ENCODE peak calls at places on chromosomes 7 and 10, in four cellular contexts. One of them, this sample, is unnamed.

GRCh38 chr10:122515588-122516231 is 44.8 kb upstream of the DMBT1 start:
- DNase-seq in K562: no peak
- DNase-seq in SK-N-SH: no peak
- DNase-seq in HCT116: no peak
- DNase-seq in this sample: no peak

GRCh38 chr7:27159278-27160146 is 3.0 kb upstream of the HOXA7 start:
- DNase-seq in K562: no peak
- DNase-seq in SK-N-SH: no peak
- DNase-seq in HCT116: no peak
- DNase-seq in this sample: no peak

GRCh38 chr10:11713186-11713743 is 28.9 kb upstream of the ECHDC3 start:
- DNase-seq in K562: peak
- DNase-seq in SK-N-SH: no peak
- DNase-seq in HCT116: no peak
- DNase-seq in this sample: no peak

GRCh38 chr7:88759216-88759955 is at the start of gene ZNF804B:
- DNase-seq in K562: no peak
- DNase-seq in SK-N-SH: peak
- DNase-seq in HCT116: no peak
- DNase-seq in this sample: no peak

GRCh38 chr7:5633161-5634106 is 148.0 kb downstream of the RNF216 start:
- DNase-seq in K562: no peak
- DNase-seq in SK-N-SH: peak
- DNase-seq in HCT116: no peak
- DNase-seq in this sample: no peak

GRCh38 chr7:45986355-45987298 is 65.6 kb upstream of the IGFBP3 start:
- DNase-seq in K562: no peak
- DNase-seq in SK-N-SH: no peak
- DNase-seq in HCT116: no peak
- DNase-seq in this sample: no peak

GRCh38 chr10:68342909-68343516 is 10.3 kb upstream of the PBLD start:
- DNase-seq in K562: no peak
- DNase-seq in SK-N-SH: no peak
- DNase-seq in HCT116: no peak
- DNase-seq in this sample: no peak

GRCh38 chr7:47326808-47327207 is 255.1 kb downstream of the TNS3 start:
- DNase-seq in K562: no peak
- DNase-seq in SK-N-SH: peak
- DNase-seq in HCT116: no peak
- DNase-seq in this sample: no peak

GRCh38 chr10:125997586-125997985 is 101.2 kb downstream of the FANK1 start:
- DNase-seq in K562: no peak
- DNase-seq in SK-N-SH: no peak
- DNase-seq in HCT116: no peak
- DNase-seq in this sample: no peak

GRCh38 chr7:150450491-150450992 is at the start of gene GIMAP8:
- DNase-seq in K562: peak
- DNase-seq in SK-N-SH: no peak
- DNase-seq in HCT116: no peak
- DNase-seq in this sample: no peak

GRCh38 chr10:48579251-48579960 is 25.5 kb downstream of the ARHGAP22 start:
- DNase-seq in K562: no peak
- DNase-seq in SK-N-SH: peak
- DNase-seq in HCT116: no peak
- DNase-seq in this sample: no peak

GRCh38 chr10:95998274-95998673 is 45.1 kb upstream of the CCNJ start:
- DNase-seq in K562: no peak
- DNase-seq in SK-N-SH: no peak
- DNase-seq in HCT116: no peak
- DNase-seq in this sample: no peak

GRCh38 chr7:146115665-146116451 is 743 bp upstream of the CNTNAP2 start:
- DNase-seq in K562: peak
- DNase-seq in SK-N-SH: peak
- DNase-seq in HCT116: no peak
- DNase-seq in this sample: no peak

GRCh38 chr10:78424721-78425120 is 391.1 kb downstream of the RPS24 start:
- DNase-seq in K562: peak
- DNase-seq in SK-N-SH: no peak
- DNase-seq in HCT116: peak
- DNase-seq in this sample: peak

GRCh38 chr7:38160003-38160571 is 18.0 kb upstream of the STARD3NL start:
- DNase-seq in K562: no peak
- DNase-seq in SK-N-SH: no peak
- DNase-seq in HCT116: no peak
- DNase-seq in this sample: peak

GRCh38 chr10:117165557-117166419 is 27.7 kb upstream of the VAX1 start:
- DNase-seq in K562: peak
- DNase-seq in SK-N-SH: peak
- DNase-seq in HCT116: peak
- DNase-seq in this sample: no peak

GRCh38 chr10:119783665-119784027 is 57.8 kb downstream of the INPP5F start:
- DNase-seq in K562: no peak
- DNase-seq in SK-N-SH: no peak
- DNase-seq in HCT116: no peak
- DNase-seq in this sample: no peak

GRCh38 chr10:788796-789748 is 99.6 kb upstream of the DIP2C start:
- DNase-seq in K562: peak
- DNase-seq in SK-N-SH: peak
- DNase-seq in HCT116: peak
- DNase-seq in this sample: peak

GRCh38 chr10:16597656-16598055 is 76.0 kb upstream of the C1QL3 start:
- DNase-seq in K562: peak
- DNase-seq in SK-N-SH: no peak
- DNase-seq in HCT116: no peak
- DNase-seq in this sample: no peak

GRCh38 chr7:85866540-85866939 is 679.7 kb upstream of the SEMA3D start:
- DNase-seq in K562: no peak
- DNase-seq in SK-N-SH: no peak
- DNase-seq in HCT116: no peak
- DNase-seq in this sample: no peak

GRCh38 chr7:85479918-85480658 is 293.2 kb upstream of the SEMA3D start:
- DNase-seq in K562: no peak
- DNase-seq in SK-N-SH: peak
- DNase-seq in HCT116: no peak
- DNase-seq in this sample: no peak

GRCh38 chr10:132388901-132389630 is 7.9 kb upstream of the PWWP2B start:
- DNase-seq in K562: no peak
- DNase-seq in SK-N-SH: no peak
- DNase-seq in HCT116: no peak
- DNase-seq in this sample: no peak

GRCh38 chr7:68125173-68125572 is 1128.5 kb downstream of the TYW1 start:
- DNase-seq in K562: no peak
- DNase-seq in SK-N-SH: no peak
- DNase-seq in HCT116: no peak
- DNase-seq in this sample: no peak

GRCh38 chr7:151381333-151382078 is 28.3 kb downstream of the WDR86 start:
- DNase-seq in K562: no peak
- DNase-seq in SK-N-SH: peak
- DNase-seq in HCT116: no peak
- DNase-seq in this sample: no peak

GRCh38 chr7:149626972-149627371 is 129.4 kb upstream of the ZNF746 start:
- DNase-seq in K562: no peak
- DNase-seq in SK-N-SH: no peak
- DNase-seq in HCT116: no peak
- DNase-seq in this sample: no peak

GRCh38 chr10:1050555-1050954 is 1.6 kb upstream of the IDI1 start:
- DNase-seq in K562: no peak
- DNase-seq in SK-N-SH: no peak
- DNase-seq in HCT116: peak
- DNase-seq in this sample: peak

GRCh38 chr7:22781230-22781711 is 41.4 kb downstream of the TOMM7 start:
- DNase-seq in K562: no peak
- DNase-seq in SK-N-SH: no peak
- DNase-seq in HCT116: no peak
- DNase-seq in this sample: no peak

GRCh38 chr7:96311967-96312366 is 9.9 kb downstream of the SLC25A13 start:
- DNase-seq in K562: no peak
- DNase-seq in SK-N-SH: no peak
- DNase-seq in HCT116: no peak
- DNase-seq in this sample: peak

GRCh38 chr7:12771378-12771877 is 84.0 kb downstream of the ARL4A start:
- DNase-seq in K562: no peak
- DNase-seq in SK-N-SH: no peak
- DNase-seq in HCT116: no peak
- DNase-seq in this sample: no peak

GRCh38 chr7:89029864-89030263 is 234.3 kb upstream of the TEX47 start:
- DNase-seq in K562: no peak
- DNase-seq in SK-N-SH: no peak
- DNase-seq in HCT116: peak
- DNase-seq in this sample: no peak

GRCh38 chr7:142508251-142508650 is 241.0 kb upstream of the PRSS1 start:
- DNase-seq in K562: no peak
- DNase-seq in SK-N-SH: no peak
- DNase-seq in HCT116: peak
- DNase-seq in this sample: no peak

GRCh38 chr10:60208676-60209269 is 180.9 kb downstream of the ANK3 start:
- DNase-seq in K562: peak
- DNase-seq in SK-N-SH: peak
- DNase-seq in HCT116: peak
- DNase-seq in this sample: peak

GRCh38 chr10:45008524-45009161 is 7.9 kb downstream of the ZNF22 start:
- DNase-seq in K562: peak
- DNase-seq in SK-N-SH: peak
- DNase-seq in HCT116: peak
- DNase-seq in this sample: peak
- TF ChIP-seq ELF1 in K562: no peak
- TF ChIP-seq ELF1 in SK-N-SH: no peak
- TF ChIP-seq ELF1 in HCT116: no peak
- TF ChIP-seq ELF1 in this sample: no peak

GRCh38 chr7:153190452-153190851 is 430.9 kb downstream of the ACTR3B start:
- DNase-seq in K562: peak
- DNase-seq in SK-N-SH: peak
- DNase-seq in HCT116: peak
- DNase-seq in this sample: no peak
- TF ChIP-seq ELF1 in K562: peak
- TF ChIP-seq ELF1 in SK-N-SH: no peak
- TF ChIP-seq ELF1 in HCT116: peak
- TF ChIP-seq ELF1 in this sample: no peak

DNA sequence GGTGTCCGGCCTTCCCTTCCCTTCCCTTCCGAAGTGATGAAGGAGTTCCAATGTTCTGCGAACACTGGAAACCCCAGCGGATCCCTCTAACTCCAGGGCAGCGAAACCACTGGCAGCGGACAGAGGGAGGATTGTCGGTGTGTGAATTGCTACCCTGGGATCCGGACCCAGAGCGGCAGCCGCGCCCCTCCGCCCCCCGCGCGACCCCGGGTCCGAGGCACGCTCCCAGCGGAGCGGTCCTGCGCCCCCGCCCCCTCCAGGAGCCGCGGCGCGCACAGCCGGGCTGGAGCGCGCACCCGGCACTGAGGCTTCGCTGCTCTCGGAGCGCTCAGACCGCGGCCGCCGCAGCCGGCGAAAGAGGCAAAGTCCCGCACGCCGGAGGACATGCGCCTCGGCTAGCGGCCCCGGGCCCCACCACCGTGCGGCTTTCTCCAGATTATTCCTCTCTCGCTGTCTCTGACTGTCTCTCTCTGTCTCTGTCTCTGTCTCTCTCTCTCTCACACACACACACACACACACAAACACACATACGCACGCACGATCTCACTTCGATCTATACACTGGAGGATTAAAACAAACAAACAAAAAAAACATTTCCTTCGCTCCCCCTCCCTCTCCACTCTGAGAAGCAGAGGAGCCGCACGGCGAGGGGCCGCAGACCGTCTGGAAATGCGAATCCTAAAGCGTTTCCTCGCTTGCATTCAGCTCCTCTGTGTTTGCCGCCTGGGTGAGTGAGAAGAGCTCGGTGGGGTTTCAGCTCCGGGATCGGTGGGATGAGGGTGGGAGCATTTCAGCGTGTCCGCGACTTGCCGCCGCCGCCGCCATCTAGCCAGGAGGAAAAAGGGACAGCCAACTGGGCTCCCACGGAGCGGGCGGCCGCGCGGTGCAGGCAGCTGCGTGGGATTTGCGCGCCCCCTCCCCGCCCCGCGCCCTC is at the start of gene PTPRZ1:
- DNase-seq in K562: no peak
- DNase-seq in SK-N-SH: peak
- DNase-seq in HCT116: no peak
- DNase-seq in this sample: no peak
- TF ChIP-seq ELF1 in K562: no peak
- TF ChIP-seq ELF1 in SK-N-SH: no peak
- TF ChIP-seq ELF1 in HCT116: no peak
- TF ChIP-seq ELF1 in this sample: no peak

DNA sequence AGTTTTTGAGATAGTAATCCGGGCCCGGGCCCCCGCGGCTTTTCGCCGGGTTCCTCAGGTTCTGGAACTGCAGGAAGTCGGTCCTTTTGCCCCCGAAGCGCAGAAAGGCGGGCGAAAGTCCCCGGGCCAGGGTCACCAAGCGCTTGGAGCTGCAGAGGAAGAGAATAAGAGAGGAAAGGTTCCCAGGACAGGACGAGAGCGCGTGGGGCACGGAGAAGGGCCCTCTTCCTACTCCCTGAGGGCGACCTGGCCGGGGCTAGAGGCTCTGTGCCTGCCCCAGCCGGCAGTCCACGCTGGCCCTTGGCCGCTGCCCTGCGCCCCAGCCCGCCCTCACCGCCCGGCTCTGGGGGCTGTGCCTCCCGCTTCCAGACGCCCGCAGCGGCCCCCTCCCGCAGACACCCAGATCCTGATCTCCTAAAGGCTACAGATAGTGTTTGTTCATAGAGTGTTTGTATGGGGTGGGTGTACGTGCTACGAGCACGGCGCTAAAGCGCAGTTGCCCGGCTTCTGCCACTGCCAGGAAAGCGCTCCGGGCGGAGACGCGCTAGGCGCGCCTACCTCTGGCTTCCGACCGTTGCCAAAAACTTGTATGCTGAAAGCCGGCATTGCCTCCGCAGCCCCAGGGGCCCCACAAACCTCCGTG is 3.2 kb downstream of the HPSE2 start:
- DNase-seq in K562: no peak
- DNase-seq in SK-N-SH: peak
- DNase-seq in HCT116: no peak
- DNase-seq in this sample: no peak
- TF ChIP-seq ELF1 in K562: no peak
- TF ChIP-seq ELF1 in SK-N-SH: no peak
- TF ChIP-seq ELF1 in HCT116: no peak
- TF ChIP-seq ELF1 in this sample: no peak

GRCh38 chr10:26938578-26938977 is 77.8 kb upstream of the ABI1 start:
- DNase-seq in K562: no peak
- DNase-seq in SK-N-SH: no peak
- DNase-seq in HCT116: no peak
- DNase-seq in this sample: no peak
- TF ChIP-seq ELF1 in K562: no peak
- TF ChIP-seq ELF1 in SK-N-SH: no peak
- TF ChIP-seq ELF1 in HCT116: no peak
- TF ChIP-seq ELF1 in this sample: no peak

GRCh38 chr10:6579193-6579903 is 728 bp downstream of the PRKCQ start:
- DNase-seq in K562: peak
- DNase-seq in SK-N-SH: no peak
- DNase-seq in HCT116: no peak
- DNase-seq in this sample: no peak
- TF ChIP-seq ELF1 in K562: no peak
- TF ChIP-seq ELF1 in SK-N-SH: no peak
- TF ChIP-seq ELF1 in HCT116: no peak
- TF ChIP-seq ELF1 in this sample: no peak

GRCh38 chr7:3673524-3673923 is 372.5 kb downstream of the SDK1 start:
- DNase-seq in K562: peak
- DNase-seq in SK-N-SH: peak
- DNase-seq in HCT116: no peak
- DNase-seq in this sample: peak
- TF ChIP-seq ELF1 in K562: no peak
- TF ChIP-seq ELF1 in SK-N-SH: no peak
- TF ChIP-seq ELF1 in HCT116: no peak
- TF ChIP-seq ELF1 in this sample: no peak

This sample was measured in HepG2.